ENCODE peak calls at places on chromosomes 13 and 19, in eight cellular contexts. H is SW480, J is A172, U is H9, Q is HCT116, K is T-cell, L is M059J, E is anterior cingulate cortex. M is an unnamed sample.

GRCh38 chr13:26867451-26868067 is 107.0 kb upstream of the GPR12 start:
- DNase-seq in H (no peak), J (peak; percentile 23), U (no peak), Q (no peak), K (no peak), L (peak; percentile 11), E (no peak), M (no peak)

GRCh38 chr19:17025361-17025760 is 1.2 kb downstream of the CPAMD8 start:
- DNase-seq in H (no peak), J (no peak), U (no peak), Q (no peak), K (no peak), L (no peak), E (no peak), M (no peak)

GRCh38 chr19:33301900-33302174 is 497 bp downstream of the CEBPA start:
- DNase-seq in H (no peak), J (no peak), U (no peak), Q (no peak), K (no peak), L (no peak), E (no peak), M (no peak)

GRCh38 chr19:3451451-3451866 is 28.9 kb downstream of the SMIM24 start:
- DNase-seq in H (no peak), J (peak; percentile 58), U (no peak), Q (no peak), K (no peak), L (peak; percentile 49), E (no peak), M (no peak)

GRCh38 chr13:43289458-43290255 is 266.3 kb downstream of the DNAJC15 start:
- DNase-seq in H (no peak), J (no peak), U (no peak), Q (no peak), K (no peak), L (peak; percentile 25), E (no peak), M (no peak)

GRCh38 chr19:41993612-41994483 is at the start of gene ATP1A3:
- DNase-seq in H (peak; percentile 59), J (peak; percentile 40), U (peak; percentile 79), Q (peak; percentile 31), K (peak; percentile 64), L (peak; percentile 39), E (peak; percentile 78), M (peak; percentile 60)

GRCh38 chr19:45119582-45119981 is 26.6 kb downstream of the PPP1R37 start:
- DNase-seq in H (no peak), J (no peak), U (no peak), Q (no peak), K (no peak), L (no peak), E (no peak), M (no peak)

GRCh38 chr13:96650301-96650886 is 343.9 kb downstream of the OXGR1 start:
- DNase-seq in H (peak; percentile 6), J (peak; percentile 36), U (no peak), Q (peak; percentile 3), K (no peak), L (peak; percentile 87), E (no peak), M (no peak)

GRCh38 chr13:44763604-44764311 is 187.6 kb upstream of the TSC22D1 start:
- DNase-seq in H (no peak), J (no peak), U (no peak), Q (no peak), K (no peak), L (peak; percentile 49), E (no peak), M (no peak)

GRCh38 chr19:45863840-45864628 is at the start of gene FOXA3:
- DNase-seq in H (peak; percentile 73), J (no peak), U (peak; percentile 83), Q (no peak), K (no peak), L (peak; percentile 53), E (no peak), M (peak; percentile 51)

GRCh38 chr13:24865158-24865557 is 101.2 kb downstream of the RNF17 start:
- DNase-seq in H (no peak), J (peak; percentile 2), U (no peak), Q (no peak), K (no peak), L (no peak), E (no peak), M (no peak)

GRCh38 chr19:2239173-2239572 is 2.5 kb downstream of the SF3A2 start:
- DNase-seq in H (no peak), J (no peak), U (no peak), Q (no peak), K (no peak), L (no peak), E (no peak), M (no peak)

GRCh38 chr19:4624733-4625362 is 14.5 kb upstream of the TNFAIP8L1 start:
- DNase-seq in H (no peak), J (peak; percentile 65), U (peak; percentile 87), Q (peak; percentile 65), K (no peak), L (peak; percentile 37), E (no peak), M (no peak)

GRCh38 chr19:54312436-54313362 is at the start of gene LILRA5:
- DNase-seq in H (no peak), J (no peak), U (no peak), Q (no peak), K (no peak), L (no peak), E (no peak), M (no peak)

GRCh38 chr13:40780822-40781401 is 8.5 kb upstream of the SLC25A15 start:
- DNase-seq in H (peak; percentile 8), J (peak; percentile 16), U (peak; percentile 48), Q (peak; percentile 19), K (no peak), L (peak; percentile 20), E (no peak), M (no peak)

GRCh38 chr13:109160887-109161669 is 531.7 kb downstream of the MYO16 start:
- DNase-seq in H (no peak), J (no peak), U (no peak), Q (no peak), K (no peak), L (no peak), E (no peak), M (no peak)

GRCh38 chr13:26923824-26924605 is 163.4 kb upstream of the GPR12 start:
- DNase-seq in H (no peak), J (peak; percentile 60), U (no peak), Q (no peak), K (no peak), L (peak; percentile 88), E (no peak), M (no peak)

GRCh38 chr19:23101241-23101640 is 15.6 kb upstream of the ZNF730 start:
- DNase-seq in H (no peak), J (peak; percentile 1), U (no peak), Q (no peak), K (no peak), L (no peak), E (no peak), M (no peak)

GRCh38 chr13:45178349-45179142 is 22.3 kb downstream of the KCTD4 start:
- DNase-seq in H (no peak), J (peak; percentile 78), U (no peak), Q (no peak), K (no peak), L (peak; percentile 85), E (no peak), M (no peak)

GRCh38 chr13:91647361-91647970 is 249.0 kb downstream of the GPC5 start:
- DNase-seq in H (no peak), J (peak; percentile 16), U (peak; percentile 82), Q (no peak), K (no peak), L (peak; percentile 11), E (no peak), M (no peak)

GRCh38 chr19:790971-791604 is 6.2 kb upstream of the PTBP1 start:
- DNase-seq in H (no peak), J (no peak), U (no peak), Q (no peak), K (no peak), L (no peak), E (no peak), M (no peak)

GRCh38 chr19:45862271-45862563 is 730 bp downstream of the SYMPK start:
- DNase-seq in H (no peak), J (no peak), U (no peak), Q (no peak), K (no peak), L (no peak), E (no peak), M (no peak)

M was measured in activated T-helper 2 cell treated with anti-CD3 and anti-CD28 coated beads, Interferon-gamma antibody, Interleukin-2, Interleukin-4, amounts not matched to agents 10 μg/mL and 5 μg/mL and 100 μg/mL, durations not matched to agents 14 hours and 24 hours and 36 hours.